ENCODE peak calls at places on chromosomes 16 and 17, in six cellular contexts. U is HFF-Myc, Z is uterus, F is AG04450, S is hepatocyte, J is neural progenitor cell. I is an unnamed sample.

GRCh38 chr17:30558313-30559195 is 81.3 kb downstream of the GOSR1 start:
- DNase-seq in U (no peak), Z (no peak), F (no peak), S (no peak), J (no peak), I (no peak)

GRCh38 chr16:65069766-65070165 is 52.1 kb downstream of the CDH11 start:
- DNase-seq in U (no peak), Z (no peak), F (no peak), S (no peak), J (no peak), I (no peak)

GRCh38 chr17:51857052-51857593 is 301.4 kb downstream of the CA10 start:
- DNase-seq in U (no peak), Z (no peak), F (no peak), S (no peak), J (peak; percentile 18), I (no peak)

GRCh38 chr16:51034481-51035109 is 116.5 kb downstream of the SALL1 start:
- DNase-seq in U (no peak), Z (no peak), F (no peak), S (no peak), J (no peak), I (no peak)

GRCh38 chr16:1539720-1540555 is 6.5 kb downstream of the TMEM204 start:
- DNase-seq in U (no peak), Z (no peak), F (no peak), S (no peak), J (no peak), I (no peak)

GRCh38 chr17:38463451-38463858 is 35.2 kb downstream of the ARHGAP23 start:
- DNase-seq in U (no peak), Z (no peak), F (no peak), S (no peak), J (no peak), I (no peak)

GRCh38 chr17:46216682-46217081 is 23.5 kb upstream of the KANSL1 start:
- DNase-seq in U (no peak), Z (no peak), F (no peak), S (no peak), J (no peak), I (no peak)

GRCh38 chr17:17351901-17352781 is 49.0 kb downstream of the NT5M start:
- DNase-seq in U (no peak), Z (no peak), F (no peak), S (peak; percentile 48), J (no peak), I (no peak)

GRCh38 chr17:9672691-9673090 is 27.4 kb downstream of the USP43 start:
- DNase-seq in U (no peak), Z (no peak), F (no peak), S (no peak), J (no peak), I (no peak)

GRCh38 chr17:27762527-27763305 is 37.6 kb downstream of the NOS2 start:
- DNase-seq in U (no peak), Z (no peak), F (no peak), S (peak; percentile 48), J (peak; percentile 65), I (no peak)

GRCh38 chr17:8151120-8151640 is 1.0 kb downstream of the PER1 start:
- DNase-seq in U (no peak), Z (peak; percentile 91), F (peak; percentile 63), S (peak; percentile 93), J (peak; percentile 86), I (peak; percentile 77)

GRCh38 chr17:73841431-73842060 is 197.3 kb upstream of the SDK2 start:
- DNase-seq in U (no peak), Z (no peak), F (no peak), S (peak; percentile 17), J (peak; percentile 66), I (no peak)

GRCh38 chr16:85366031-85366763 is 246.9 kb upstream of the GSE1 start:
- DNase-seq in U (no peak), Z (no peak), F (no peak), S (no peak), J (peak; percentile 70), I (no peak)

GRCh38 chr16:17334096-17334495 is 136.7 kb downstream of the XYLT1 start:
- DNase-seq in U (no peak), Z (no peak), F (peak; percentile 67), S (no peak), J (no peak), I (peak; percentile 69)

GRCh38 chr17:17075037-17075755 is 32.9 kb downstream of the MPRIP start:
- DNase-seq in U (peak; percentile 68), Z (peak; percentile 77), F (peak; percentile 65), S (peak; percentile 44), J (no peak), I (no peak)

GRCh38 chr16:30166202-30166902 is 17.1 kb upstream of the CORO1A start:
- DNase-seq in U (no peak), Z (no peak), F (no peak), S (no peak), J (no peak), I (no peak)

GRCh38 chr17:15649861-15650391 is 30.4 kb upstream of the FBXW10B start:
- DNase-seq in U (no peak), Z (peak; percentile 61), F (no peak), S (peak; percentile 42), J (no peak), I (peak; percentile 23)

GRCh38 chr16:75062135-75062943 is 54.2 kb downstream of the LDHD start:
- DNase-seq in U (no peak), Z (no peak), F (no peak), S (no peak), J (no peak), I (no peak)

GRCh38 chr17:63949576-63950250 is 17.6 kb upstream of the CD79B start:
- DNase-seq in U (no peak), Z (no peak), F (no peak), S (no peak), J (no peak), I (no peak)

GRCh38 chr17:63947711-63948330 is 15.7 kb upstream of the CD79B start:
- DNase-seq in U (no peak), Z (no peak), F (no peak), S (no peak), J (no peak), I (no peak)

GRCh38 chr17:63954402-63955063 is 18.2 kb downstream of the SCN4A start:
- DNase-seq in U (no peak), Z (no peak), F (no peak), S (no peak), J (no peak), I (no peak)

GRCh38 chr17:63948521-63948920 is 16.4 kb upstream of the CD79B start:
- DNase-seq in U (no peak), Z (no peak), F (no peak), S (no peak), J (no peak), I (no peak)

DNA sequence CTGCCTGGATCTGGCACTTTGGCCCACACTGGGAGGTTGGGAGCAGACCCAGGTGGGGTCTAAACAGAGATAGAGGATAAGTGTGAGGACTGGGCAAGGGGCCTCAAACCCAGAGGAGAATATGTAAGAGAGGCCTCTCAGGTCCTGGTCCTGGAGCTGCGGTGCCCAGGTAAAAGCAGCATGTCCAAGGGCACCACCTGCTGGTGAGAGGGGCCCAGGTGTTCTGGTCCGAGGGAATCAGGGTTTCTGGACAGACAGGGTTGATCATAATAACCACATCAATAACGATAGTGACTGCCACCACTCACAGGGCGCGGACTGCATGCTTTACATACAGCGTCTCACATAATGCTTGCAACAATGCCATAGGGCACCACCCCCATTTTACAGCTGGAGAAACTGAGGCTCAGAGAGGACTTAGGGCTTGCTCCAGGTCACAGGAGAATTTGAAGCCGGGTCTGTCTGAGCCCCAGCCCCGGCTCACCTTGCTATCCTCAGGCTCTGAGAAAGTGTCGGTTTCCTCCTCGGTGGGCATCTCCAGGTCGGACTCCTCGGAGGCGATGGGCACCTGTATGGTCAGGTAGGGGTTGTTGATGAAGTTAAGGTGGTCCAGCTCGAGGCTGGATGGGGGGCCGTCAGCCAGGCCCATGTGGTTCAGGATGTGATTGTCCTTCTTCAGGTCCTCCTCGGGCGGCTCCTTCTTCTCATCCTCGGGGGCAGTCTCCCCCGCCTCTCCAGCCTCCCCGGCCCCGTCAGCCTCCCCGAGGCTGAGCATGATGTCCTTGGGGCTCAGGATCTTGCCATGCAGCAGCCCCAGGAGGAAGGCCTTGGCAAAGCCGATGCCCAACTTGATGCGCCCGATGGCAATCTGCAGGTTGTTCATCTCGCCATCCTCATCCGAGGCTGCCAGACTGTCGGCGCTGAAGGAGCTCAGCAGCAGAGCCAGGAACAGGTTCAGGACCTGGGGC is 19.1 kb upstream of the CD79B start:
- DNase-seq in U (no peak), Z (no peak), F (no peak), S (peak; percentile 69), J (no peak), I (no peak)
- TF ChIP-seq CTCF in U (peak; percentile 30), Z (no peak), F (no peak), S (peak; percentile 51), J (peak; percentile 41), I (peak; percentile 11)

GRCh38 chr17:76132574-76133338 is 8.3 kb downstream of the FOXJ1 start:
- DNase-seq in U (no peak), Z (no peak), F (no peak), S (peak; percentile 84), J (peak; percentile 55), I (no peak)
- TF ChIP-seq CTCF in U (no peak), Z (no peak), F (no peak), S (peak; percentile 26), J (no peak), I (no peak)

DNA sequence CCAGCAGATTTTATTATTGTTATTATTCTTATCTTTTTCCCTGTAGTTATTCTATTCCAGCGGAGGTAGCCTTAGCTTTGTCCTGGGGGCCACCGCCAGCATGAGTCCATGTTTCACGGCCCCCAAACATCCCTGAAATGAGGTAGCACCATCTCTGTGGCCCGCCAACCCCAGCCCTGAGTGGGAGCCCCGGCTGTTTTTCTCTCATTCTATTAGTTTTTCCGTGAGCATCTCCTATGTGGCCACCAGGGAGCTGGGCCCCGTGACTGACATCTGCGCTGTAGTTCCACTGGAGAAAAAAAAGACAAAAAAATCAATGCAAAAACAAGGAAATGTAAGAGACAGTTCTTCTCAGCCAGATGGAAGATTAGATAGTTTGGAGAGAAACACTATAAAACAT is 43.5 kb upstream of the IL34 start:
- DNase-seq in U (no peak), Z (no peak), F (no peak), S (no peak), J (no peak), I (no peak)
- TF ChIP-seq CTCF in U (no peak), Z (no peak), F (no peak), S (no peak), J (no peak), I (no peak)

DNA sequence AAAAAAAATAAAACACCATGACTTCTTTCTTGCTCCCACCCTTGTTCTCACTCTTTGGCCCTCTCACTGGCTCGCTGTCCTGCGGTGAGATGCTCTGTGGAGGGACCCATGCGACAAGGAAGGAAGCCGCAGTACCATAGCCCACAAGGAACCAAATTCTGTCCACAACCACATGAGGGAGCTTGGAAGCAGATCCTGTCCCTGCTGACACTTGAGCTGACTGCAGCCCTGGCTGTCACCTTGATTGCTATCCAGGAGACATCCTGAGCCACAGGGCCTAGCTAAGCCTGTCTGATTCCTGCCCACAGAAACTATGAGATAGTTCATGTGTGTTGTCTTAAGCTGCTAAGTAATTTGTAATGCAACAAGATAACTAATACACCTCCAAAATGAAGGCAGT is 4.8 kb upstream of the MT2A start:
- DNase-seq in U (no peak), Z (no peak), F (no peak), S (peak; percentile 48), J (peak; percentile 54), I (no peak)
- TF ChIP-seq CTCF in U (peak; percentile 28), Z (peak; percentile 42), F (peak; percentile 42), S (peak; percentile 34), J (peak; percentile 43), I (peak; percentile 35)

GRCh38 chr17:3335876-3336275 is 37.7 kb upstream of the OR3A1 start:
- DNase-seq in U (no peak), Z (no peak), F (no peak), S (no peak), J (no peak), I (no peak)
- TF ChIP-seq CTCF in U (no peak), Z (no peak), F (no peak), S (no peak), J (no peak), I (no peak)

GRCh38 chr16:67150058-67150832 is 553 bp downstream of the B3GNT9 start:
- DNase-seq in U (no peak), Z (no peak), F (no peak), S (peak; percentile 86), J (peak; percentile 86), I (no peak)
- TF ChIP-seq CTCF in U (no peak), Z (no peak), F (no peak), S (peak; percentile 13), J (peak; percentile 53), I (no peak)